ENCODE peak calls at places on chromosomes 12 and 14, in four cellular contexts. One of them, this sample, is unnamed.

GRCh38 chr12:82966160-82966559 is 279.5 kb downstream of the TMTC2 start:
- DNase-seq in H1: no peak
- DNase-seq in H9: no peak
- DNase-seq in neuronal stem cell: no peak
- DNase-seq in this sample: no peak

GRCh38 chr14:102723650-102724049 is 53.6 kb upstream of the TRAF3 start:
- DNase-seq in H1: no peak
- DNase-seq in H9: no peak
- DNase-seq in neuronal stem cell: no peak
- DNase-seq in this sample: no peak

GRCh38 chr12:115407036-115407435 is 723.1 kb upstream of the TBX3 start:
- DNase-seq in H1: no peak
- DNase-seq in H9: no peak
- DNase-seq in neuronal stem cell: no peak
- DNase-seq in this sample: no peak

GRCh38 chr12:116694653-116695463 is 43.0 kb downstream of the SPRING1 start:
- DNase-seq in H1: no peak
- DNase-seq in H9: no peak
- DNase-seq in neuronal stem cell: no peak
- DNase-seq in this sample: no peak

GRCh38 chr12:121810234-121810817 is 6.5 kb downstream of the SETD1B start:
- DNase-seq in H1: no peak
- DNase-seq in H9: no peak
- DNase-seq in neuronal stem cell: no peak
- DNase-seq in this sample: no peak

GRCh38 chr14:62692490-62693106 is 352.7 kb downstream of the KCNH5 start:
- DNase-seq in H1: no peak
- DNase-seq in H9: no peak
- DNase-seq in neuronal stem cell: no peak
- DNase-seq in this sample: no peak

GRCh38 chr12:118061876-118062791 is 1.2 kb upstream of the WSB2 start:
- DNase-seq in H1: peak; percentile 73
- DNase-seq in H9: peak; percentile 80
- DNase-seq in neuronal stem cell: peak; percentile 35
- DNase-seq in this sample: peak; percentile 62

GRCh38 chr14:24734917-24735500 is 101.0 kb upstream of the GZMB start:
- DNase-seq in H1: no peak
- DNase-seq in H9: no peak
- DNase-seq in neuronal stem cell: peak; percentile 70
- DNase-seq in this sample: peak; percentile 49

GRCh38 chr12:8890313-8891084 is 23.8 kb upstream of the PHC1 start:
- DNase-seq in H1: peak; percentile 80
- DNase-seq in H9: peak; percentile 73
- DNase-seq in neuronal stem cell: peak; percentile 74
- DNase-seq in this sample: peak; percentile 51

GRCh38 chr12:124769881-124770512 is 93.7 kb downstream of the SCARB1 start:
- DNase-seq in H1: no peak
- DNase-seq in H9: no peak
- DNase-seq in neuronal stem cell: no peak
- DNase-seq in this sample: no peak

GRCh38 chr14:100241279-100241678 is 2.3 kb downstream of the YY1 start:
- DNase-seq in H1: no peak
- DNase-seq in H9: no peak
- DNase-seq in neuronal stem cell: no peak
- DNase-seq in this sample: no peak

GRCh38 chr14:97077253-97077653 is 280.1 kb downstream of the VRK1 start:
- DNase-seq in H1: no peak
- DNase-seq in H9: no peak
- DNase-seq in neuronal stem cell: no peak
- DNase-seq in this sample: peak; percentile 36

GRCh38 chr12:10968765-10969456 is 17.8 kb downstream of the TAS2R50 start:
- DNase-seq in H1: no peak
- DNase-seq in H9: no peak
- DNase-seq in neuronal stem cell: no peak
- DNase-seq in this sample: peak; percentile 13

GRCh38 chr12:57718641-57719528 is 19.7 kb downstream of the AGAP2 start:
- DNase-seq in H1: peak; percentile 4
- DNase-seq in H9: no peak
- DNase-seq in neuronal stem cell: no peak
- DNase-seq in this sample: no peak

DNA sequence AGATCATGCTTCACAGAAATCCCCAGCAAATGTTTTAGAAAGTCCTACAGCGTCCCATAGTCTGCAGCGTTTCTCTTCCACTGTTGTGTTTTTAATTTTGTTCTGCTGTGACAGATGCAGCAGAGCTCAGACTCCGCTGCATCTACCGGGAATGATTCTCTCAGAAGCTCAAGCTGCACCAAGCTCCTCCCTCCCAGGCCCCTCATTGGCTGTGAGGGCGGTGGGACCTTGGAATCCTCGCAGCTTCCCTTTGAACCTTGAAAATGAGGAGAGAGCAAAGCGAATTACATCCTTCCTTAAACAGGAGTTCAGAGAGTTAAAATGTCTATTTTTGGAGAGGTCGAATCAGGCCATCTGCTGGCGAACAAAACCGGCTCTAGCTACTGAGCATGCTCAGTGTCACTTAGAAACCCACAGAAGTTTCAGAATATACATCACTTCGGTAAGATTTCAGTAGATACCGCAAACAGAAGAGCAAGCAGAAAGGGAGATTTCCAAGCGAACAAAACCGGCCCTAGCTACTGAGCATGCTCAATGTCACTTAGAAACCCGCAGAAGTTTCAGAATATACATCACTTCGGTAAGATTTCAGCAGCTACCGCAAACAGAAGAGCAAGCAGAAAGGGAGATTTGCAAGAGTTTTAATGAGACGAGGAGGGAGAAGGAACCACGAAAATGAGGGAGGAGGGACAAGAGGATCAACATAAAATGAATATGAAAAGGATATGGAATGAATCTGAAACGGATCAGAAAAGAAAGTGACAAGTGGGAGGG is at the start of gene ABCD2:
- DNase-seq in H1: peak; percentile 70
- DNase-seq in H9: peak; percentile 87
- DNase-seq in neuronal stem cell: peak; percentile 70
- DNase-seq in this sample: peak; percentile 35
- H3K18ac ChIP-seq in H1: no peak within 1 kb of the TSS
- H3K18ac ChIP-seq in H9: no peak within 1 kb of the TSS
- H3K18ac ChIP-seq in neuronal stem cell: no peak within 1 kb of the TSS
- H3K18ac ChIP-seq in this sample: no peak within 1 kb of the TSS

DNA sequence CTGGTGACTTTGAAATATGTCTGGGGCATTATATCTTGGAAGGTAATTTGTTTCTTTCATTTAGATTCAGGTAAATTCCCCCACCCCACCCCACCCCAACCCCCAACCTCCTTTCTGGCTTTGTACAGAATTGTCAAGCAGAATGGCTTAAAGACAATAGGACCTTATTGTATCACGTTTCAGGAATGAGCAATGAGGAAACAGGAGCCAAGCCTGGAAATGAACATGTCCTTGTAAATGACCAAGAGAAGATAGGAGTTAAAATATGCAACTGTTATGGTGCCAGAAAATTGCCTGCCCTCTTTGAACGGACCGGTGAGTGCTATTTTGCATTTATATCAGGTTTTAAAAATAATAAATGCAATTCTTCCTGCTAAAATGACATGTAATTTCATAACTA is 141.6 kb upstream of the PELI2 start:
- DNase-seq in H1: no peak
- DNase-seq in H9: no peak
- DNase-seq in neuronal stem cell: no peak
- DNase-seq in this sample: no peak
- H2BK12ac ChIP-seq in H1: no peak overlapping the region
- H2BK12ac ChIP-seq in H9: no peak overlapping the region
- H2BK12ac ChIP-seq in neuronal stem cell: no peak overlapping the region
- H2BK12ac ChIP-seq in this sample: no peak overlapping the region

GRCh38 chr12:51977320-51977753 is 25.8 kb downstream of the ACVR1B start:
- DNase-seq in H1: no peak
- DNase-seq in H9: no peak
- DNase-seq in neuronal stem cell: no peak
- DNase-seq in this sample: peak; percentile 84
- H3K18ac ChIP-seq in H1: no peak overlapping the region
- H3K18ac ChIP-seq in H9: no peak overlapping the region
- H3K18ac ChIP-seq in neuronal stem cell: no peak overlapping the region
- H3K18ac ChIP-seq in this sample: no peak overlapping the region

GRCh38 chr12:106106892-106107291 is 31.9 kb downstream of the NUAK1 start:
- DNase-seq in H1: no peak
- DNase-seq in H9: no peak
- DNase-seq in neuronal stem cell: no peak
- DNase-seq in this sample: peak; percentile 93
- H2BK12ac ChIP-seq in H1: peak overlapping the region; percentile 94
- H2BK12ac ChIP-seq in H9: no peak overlapping the region
- H2BK12ac ChIP-seq in neuronal stem cell: no peak overlapping the region
- H2BK12ac ChIP-seq in this sample: no peak overlapping the region

GRCh38 chr12:71582925-71583324 is 80.7 kb downstream of the ZFC3H1 start:
- DNase-seq in H1: no peak
- DNase-seq in H9: no peak
- DNase-seq in neuronal stem cell: no peak
- DNase-seq in this sample: no peak

GRCh38 chr12:71581206-71581605 is 82.4 kb downstream of the ZFC3H1 start:
- DNase-seq in H1: no peak
- DNase-seq in H9: no peak
- DNase-seq in neuronal stem cell: no peak
- DNase-seq in this sample: peak; percentile 42

GRCh38 chr12:71584356-71584755 is 79.3 kb downstream of the ZFC3H1 start:
- DNase-seq in H1: no peak
- DNase-seq in H9: no peak
- DNase-seq in neuronal stem cell: no peak
- DNase-seq in this sample: no peak

GRCh38 chr12:71576546-71576945 is 87.1 kb downstream of the ZFC3H1 start:
- DNase-seq in H1: no peak
- DNase-seq in H9: no peak
- DNase-seq in neuronal stem cell: no peak
- DNase-seq in this sample: no peak

DNA sequence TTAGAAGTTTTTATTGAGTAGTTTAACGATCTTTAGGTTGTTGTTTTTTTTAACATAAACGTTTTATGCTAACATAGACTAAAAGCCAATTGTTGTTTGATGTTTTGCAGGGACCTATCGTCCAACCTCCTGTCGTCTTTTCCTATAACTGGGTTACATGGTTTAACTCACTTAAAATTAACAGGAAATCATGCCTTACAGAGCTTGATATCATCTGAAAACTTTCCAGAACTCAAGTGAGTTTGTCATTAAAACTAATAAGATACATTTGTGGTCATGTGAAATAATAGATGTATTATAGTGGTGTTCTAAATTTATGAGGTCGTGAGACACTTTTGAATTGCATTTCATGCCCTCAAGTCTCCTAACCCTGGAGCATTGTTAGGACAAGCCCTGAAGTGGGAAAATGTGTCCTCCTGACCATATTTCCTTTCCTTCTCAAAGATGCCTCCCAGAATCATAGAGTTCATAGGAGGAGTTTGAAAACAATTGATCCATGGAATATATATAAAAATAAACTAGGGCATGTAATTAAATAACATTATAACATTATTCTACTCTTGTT is 84.9 kb downstream of the ZFC3H1 start:
- DNase-seq in H1: no peak
- DNase-seq in H9: no peak
- DNase-seq in neuronal stem cell: no peak
- DNase-seq in this sample: no peak
- H3K18ac ChIP-seq in H1: no peak overlapping the region
- H3K18ac ChIP-seq in H9: no peak overlapping the region
- H3K18ac ChIP-seq in neuronal stem cell: no peak overlapping the region
- H3K18ac ChIP-seq in this sample: no peak overlapping the region

GRCh38 chr12:95202691-95203476 is 14.4 kb downstream of the FGD6 start:
- DNase-seq in H1: no peak
- DNase-seq in H9: no peak
- DNase-seq in neuronal stem cell: no peak
- DNase-seq in this sample: no peak

GRCh38 chr12:95205685-95206084 is 11.6 kb downstream of the FGD6 start:
- DNase-seq in H1: no peak
- DNase-seq in H9: peak; percentile 61
- DNase-seq in neuronal stem cell: peak; percentile 32
- DNase-seq in this sample: peak; percentile 75

GRCh38 chr12:95203477-95203843 is 13.8 kb downstream of the FGD6 start:
- DNase-seq in H1: no peak
- DNase-seq in H9: no peak
- DNase-seq in neuronal stem cell: no peak
- DNase-seq in this sample: no peak

GRCh38 chr12:95205016-95205415 is 12.3 kb downstream of the FGD6 start:
- DNase-seq in H1: no peak
- DNase-seq in H9: no peak
- DNase-seq in neuronal stem cell: no peak
- DNase-seq in this sample: no peak

GRCh38 chr12:95204141-95204866 is 13.0 kb downstream of the FGD6 start:
- DNase-seq in H1: peak; percentile 54
- DNase-seq in H9: peak; percentile 80
- DNase-seq in neuronal stem cell: no peak
- DNase-seq in this sample: peak; percentile 96
- H2BK12ac ChIP-seq in H1: peak overlapping the region; percentile 96
- H2BK12ac ChIP-seq in H9: peak overlapping the region; percentile 99
- H2BK12ac ChIP-seq in neuronal stem cell: no peak overlapping the region
- H2BK12ac ChIP-seq in this sample: peak overlapping the region; percentile 96